ENCODE peak calls at places on chromosomes 4 and X, in nine cellular contexts. X, S, D, G, Q, P, V, L and M are unnamed samples.

GRCh38 chr4:168612435-168613139 is 115.7 kb downstream of the PALLD start:
- DNase-seq in X (peak), S (no peak), D (peak), G (no peak), Q (no peak), P (no peak), V (no peak), L (no peak), M (no peak)

GRCh38 chrX:56813318-56813837 is 84.3 kb downstream of the NBDY start:
- DNase-seq in X (no peak), S (peak), D (peak), G (no peak), Q (peak), P (no peak), V (peak), L (peak), M (peak)

GRCh38 chr4:73185903-73186302 is 72.7 kb downstream of the ANKRD17 start:
- DNase-seq in X (no peak), S (no peak), D (no peak), G (no peak), Q (no peak), P (no peak), V (no peak), L (no peak), M (no peak)

GRCh38 chr4:52545099-52546069 is 113.7 kb downstream of the USP46 start:
- DNase-seq in X (peak), S (peak), D (peak), G (peak), Q (peak), P (peak), V (peak), L (peak), M (peak)

GRCh38 chrX:96436105-96436504 is 248.5 kb upstream of the DIAPH2 start:
- DNase-seq in X (no peak), S (no peak), D (peak), G (no peak), Q (no peak), P (peak), V (no peak), L (no peak), M (peak)

GRCh38 chrX:84187501-84188319 is at the start of gene RPS6KA6:
- DNase-seq in X (no peak), S (no peak), D (peak), G (peak), Q (no peak), P (no peak), V (no peak), L (no peak), M (no peak)

GRCh38 chr4:56937262-56937661 is 29.6 kb downstream of the REST start:
- DNase-seq in X (no peak), S (peak), D (peak), G (no peak), Q (no peak), P (peak), V (no peak), L (no peak), M (peak)

GRCh38 chr4:181301735-181302380 is 941.3 kb upstream of the TENM3 start:
- DNase-seq in X (peak), S (peak), D (peak), G (peak), Q (no peak), P (no peak), V (no peak), L (no peak), M (no peak)

GRCh38 chr4:1754336-1754735 is 33.0 kb downstream of the TACC3 start:
- DNase-seq in X (no peak), S (no peak), D (no peak), G (no peak), Q (no peak), P (no peak), V (no peak), L (no peak), M (no peak)

GRCh38 chr4:77174426-77174825 is 17.4 kb downstream of the CCNG2 start:
- DNase-seq in X (no peak), S (no peak), D (no peak), G (no peak), Q (no peak), P (no peak), V (no peak), L (no peak), M (no peak)

GRCh38 chrX:16451331-16451730 is 198.6 kb upstream of the S100G start:
- DNase-seq in X (no peak), S (no peak), D (peak), G (no peak), Q (no peak), P (no peak), V (no peak), L (no peak), M (no peak)

GRCh38 chr4:109735566-109736454 is 5.9 kb upstream of the PLA2G12A start:
- DNase-seq in X (no peak), S (no peak), D (peak), G (no peak), Q (no peak), P (no peak), V (no peak), L (no peak), M (no peak)

GRCh38 chrX:66110112-66110511 is 53.9 kb upstream of the HEPH start:
- DNase-seq in X (peak), S (no peak), D (peak), G (no peak), Q (no peak), P (no peak), V (peak), L (no peak), M (no peak)

GRCh38 chr4:47374477-47374876 is 89.0 kb downstream of the COMMD8 start:
- DNase-seq in X (no peak), S (no peak), D (peak), G (no peak), Q (no peak), P (no peak), V (no peak), L (no peak), M (peak)

GRCh38 chr4:7195138-7195510 is 2.8 kb downstream of the SORCS2 start:
- DNase-seq in X (no peak), S (no peak), D (no peak), G (no peak), Q (no peak), P (no peak), V (no peak), L (no peak), M (no peak)

GRCh38 chr4:742742-743311 is 37.2 kb downstream of the PCGF3 start:
- DNase-seq in X (peak), S (no peak), D (peak), G (peak), Q (peak), P (no peak), V (peak), L (peak), M (no peak)

GRCh38 chrX:103338663-103339062 is 8.6 kb downstream of the TCEAL7 start:
- DNase-seq in X (no peak), S (no peak), D (no peak), G (no peak), Q (no peak), P (no peak), V (no peak), L (no peak), M (no peak)

GRCh38 chrX:22922961-22923360 is 76.8 kb upstream of the DDX53 start:
- DNase-seq in X (no peak), S (peak), D (peak), G (no peak), Q (no peak), P (peak), V (no peak), L (no peak), M (no peak)

GRCh38 chr4:10670346-10670745 is 14.2 kb downstream of the CLNK start:
- DNase-seq in X (no peak), S (no peak), D (no peak), G (no peak), Q (no peak), P (no peak), V (no peak), L (no peak), M (no peak)

GRCh38 chr4:94399721-94400120 is 52.0 kb upstream of the PDLIM5 start:
- DNase-seq in X (no peak), S (no peak), D (no peak), G (no peak), Q (no peak), P (no peak), V (no peak), L (no peak), M (no peak)

GRCh38 chrX:135340827-135341226 is 31.5 kb downstream of the ETDC start:
- DNase-seq in X (peak), S (no peak), D (peak), G (no peak), Q (no peak), P (peak), V (no peak), L (no peak), M (no peak)

GRCh38 chrX:5388087-5388486 is 840.6 kb downstream of the NLGN4X start:
- DNase-seq in X (no peak), S (no peak), D (no peak), G (no peak), Q (no peak), P (no peak), V (no peak), L (no peak), M (no peak)

GRCh38 chrX:119363391-119363790 is 35.7 kb upstream of the SLC25A43 start:
- DNase-seq in X (no peak), S (no peak), D (no peak), G (no peak), Q (no peak), P (no peak), V (no peak), L (no peak), M (no peak)

GRCh38 chrX:149881081-149881711 is at the start of gene MAGEA8:
- DNase-seq in X (peak), S (no peak), D (no peak), G (peak), Q (no peak), P (no peak), V (no peak), L (no peak), M (no peak)

GRCh38 chrX:132023117-132023895 is at the start of gene STK26:
- DNase-seq in X (peak), S (no peak), D (peak), G (peak), Q (peak), P (peak), V (peak), L (peak), M (no peak)

GRCh38 chr4:85370400-85371032 is 104.4 kb upstream of the ARHGAP24 start:
- DNase-seq in X (peak), S (no peak), D (peak), G (peak), Q (no peak), P (peak), V (no peak), L (no peak), M (peak)

GRCh38 chr4:152860057-152860456 is 76.1 kb upstream of the FHDC1 start:
- DNase-seq in X (no peak), S (no peak), D (peak), G (no peak), Q (no peak), P (no peak), V (no peak), L (no peak), M (no peak)

GRCh38 chrX:39946822-39947221 is 150.9 kb downstream of the BCOR start:
- DNase-seq in X (peak), S (peak), D (peak), G (no peak), Q (no peak), P (no peak), V (no peak), L (no peak), M (peak)

GRCh38 chrX:107710617-107711391 is 64.8 kb downstream of the TSC22D3 start:
- DNase-seq in X (peak), S (peak), D (peak), G (no peak), Q (peak), P (peak), V (no peak), L (peak), M (peak)

GRCh38 chr4:55784747-55785146 is 34.8 kb upstream of the EXOC1L start:
- DNase-seq in X (no peak), S (no peak), D (no peak), G (no peak), Q (no peak), P (no peak), V (no peak), L (no peak), M (no peak)

GRCh38 chr4:112546476-112546875 is 30.5 kb upstream of the NEUROG2 start:
- DNase-seq in X (no peak), S (no peak), D (no peak), G (no peak), Q (no peak), P (no peak), V (no peak), L (no peak), M (no peak)

GRCh38 chr4:11805837-11806236 is 377.1 kb upstream of the HS3ST1 start:
- DNase-seq in X (peak), S (no peak), D (peak), G (no peak), Q (no peak), P (peak), V (no peak), L (no peak), M (no peak)

GRCh38 chr4:3468154-3468553 is 5.0 kb downstream of the DOK7 start:
- DNase-seq in X (no peak), S (no peak), D (no peak), G (no peak), Q (no peak), P (no peak), V (no peak), L (no peak), M (no peak)

GRCh38 chr4:56764775-56765174 is 56.7 kb downstream of the SPINK2 start:
- DNase-seq in X (no peak), S (no peak), D (peak), G (no peak), Q (no peak), P (peak), V (no peak), L (no peak), M (peak)

GRCh38 chr4:75745192-75745591 is 20.8 kb downstream of the USO1 start:
- DNase-seq in X (no peak), S (no peak), D (peak), G (no peak), Q (no peak), P (no peak), V (no peak), L (no peak), M (peak)

GRCh38 chrX:23374291-23374690 is 39.6 kb downstream of the PTCHD1 start:
- DNase-seq in X (no peak), S (no peak), D (no peak), G (no peak), Q (no peak), P (no peak), V (no peak), L (no peak), M (no peak)

GRCh38 chr4:600850-601515 is 24.4 kb upstream of the PDE6B start:
- DNase-seq in X (no peak), S (no peak), D (no peak), G (no peak), Q (no peak), P (no peak), V (peak), L (no peak), M (no peak)

GRCh38 chrX:12441376-12442128 is 303.3 kb downstream of the FRMPD4 start:
- DNase-seq in X (no peak), S (peak), D (peak), G (no peak), Q (no peak), P (peak), V (no peak), L (no peak), M (peak)